ENCODE peak calls at places on chromosomes 2 and 18, in five cellular contexts. G, E, I, U and A are unnamed samples.
A peak's percentile ranks its signal among the peaks of the same experiment; 100 is the strongest.

GRCh38 chr18:37668971-37669747 is 103.6 kb upstream of the CELF4 start:
- DNase-seq in G (no peak), E (no peak), I (no peak), U (no peak), A (no peak)

GRCh38 chr18:60232541-60232940 is 140.0 kb downstream of the MC4R start:
- DNase-seq in G (peak; percentile 56), E (no peak), I (no peak), U (no peak), A (no peak)

GRCh38 chr2:8645176-8645831 is 36.6 kb upstream of the ID2 start:
- DNase-seq in G (no peak), E (no peak), I (no peak), U (no peak), A (no peak)

GRCh38 chr2:67446504-67446911 is 49.4 kb downstream of the ETAA1 start:
- DNase-seq in G (no peak), E (no peak), I (no peak), U (peak; percentile 10), A (no peak)

GRCh38 chr18:56286775-56287174 is 351.6 kb downstream of the TXNL1 start:
- DNase-seq in G (no peak), E (peak; percentile 15), I (no peak), U (no peak), A (no peak)

GRCh38 chr2:67215214-67215613 is 181.9 kb upstream of the ETAA1 start:
- DNase-seq in G (no peak), E (peak; percentile 49), I (peak; percentile 50), U (peak; percentile 92), A (peak; percentile 2)

GRCh38 chr2:233821709-233822100 is 32.6 kb downstream of the HJURP start:
- DNase-seq in G (no peak), E (no peak), I (no peak), U (no peak), A (no peak)

GRCh38 chr2:33791625-33792024 is 192.5 kb upstream of the FAM98A start:
- DNase-seq in G (no peak), E (peak; percentile 74), I (no peak), U (no peak), A (no peak)

GRCh38 chr2:189782221-189782671 is 1.9 kb downstream of the ORMDL1 start:
- DNase-seq in G (no peak), E (no peak), I (no peak), U (no peak), A (no peak)

GRCh38 chr2:164510895-164511294 is 110.4 kb downstream of the GRB14 start:
- DNase-seq in G (no peak), E (no peak), I (no peak), U (no peak), A (no peak)

GRCh38 chr2:10889741-10890215 is 22.0 kb upstream of the KCNF1 start:
- DNase-seq in G (no peak), E (no peak), I (no peak), U (no peak), A (no peak)

GRCh38 chr2:18959952-18960717 is 370.8 kb upstream of the NT5C1B start:
- DNase-seq in G (no peak), E (no peak), I (no peak), U (no peak), A (no peak)

GRCh38 chr18:75475228-75475627 is 47.7 kb upstream of the SMIM21 start:
- DNase-seq in G (no peak), E (peak; percentile 56), I (no peak), U (no peak), A (no peak)

GRCh38 chr2:120379916-120380893 is 34.3 kb downstream of the INHBB start:
- DNase-seq in G (no peak), E (no peak), I (no peak), U (peak; percentile 49), A (no peak)

GRCh38 chr2:152566728-152567069 is 150.6 kb downstream of the PRPF40A start:
- DNase-seq in G (no peak), E (no peak), I (no peak), U (no peak), A (no peak)

GRCh38 chr2:75087726-75088125 is 111.6 kb downstream of the TACR1 start:
- DNase-seq in G (no peak), E (no peak), I (no peak), U (no peak), A (no peak)

GRCh38 chr2:10267036-10267435 is 35.7 kb upstream of the HPCAL1 start:
- DNase-seq in G (no peak), E (no peak), I (no peak), U (no peak), A (no peak)

GRCh38 chr2:47617028-47617427 is 165.9 kb upstream of the MSH6 start:
- DNase-seq in G (no peak), E (no peak), I (no peak), U (no peak), A (no peak)

GRCh38 chr2:239178484-239178883 is 222.3 kb downstream of the HDAC4 start:
- DNase-seq in G (no peak), E (no peak), I (no peak), U (no peak), A (no peak)

GRCh38 chr2:234669611-234670010 is 172.7 kb upstream of the ARL4C start:
- DNase-seq in G (no peak), E (no peak), I (no peak), U (peak; percentile 45), A (no peak)

GRCh38 chr18:14997367-14997766 is 249.4 kb downstream of the ANKRD30B start:
- DNase-seq in G (no peak), E (no peak), I (no peak), U (no peak), A (no peak)

GRCh38 chr18:77015176-77015575 is 117.4 kb downstream of the MBP start:
- DNase-seq in G (no peak), E (no peak), I (no peak), U (no peak), A (no peak)

GRCh38 chr18:58911241-58911640 is 46.6 kb downstream of the ZNF532 start:
- DNase-seq in G (no peak), E (no peak), I (no peak), U (no peak), A (no peak)

GRCh38 chr2:60215295-60215990 is 338.0 kb downstream of the BCL11A start:
- DNase-seq in G (no peak), E (no peak), I (peak; percentile 2), U (peak; percentile 78), A (no peak)

GRCh38 chr2:232028631-232029030 is 67.1 kb downstream of the DIS3L2 start:
- DNase-seq in G (no peak), E (peak; percentile 14), I (no peak), U (no peak), A (no peak)

GRCh38 chr2:113888641-113889470 is 1.0 kb upstream of the ACTR3 start:
- DNase-seq in G (no peak), E (no peak), I (no peak), U (peak; percentile 59), A (no peak)

GRCh38 chr2:39394427-39395002 is 42.6 kb downstream of the MAP4K3 start:
- DNase-seq in G (no peak), E (no peak), I (no peak), U (no peak), A (no peak)

GRCh38 chr18:23143871-23144270 is 8.6 kb downstream of the CABLES1 start:
- DNase-seq in G (no peak), E (no peak), I (no peak), U (no peak), A (no peak)

GRCh38 chr2:138335036-138335435 is 166.5 kb upstream of the SPOPL start:
- DNase-seq in G (no peak), E (no peak), I (no peak), U (no peak), A (no peak)

GRCh38 chr2:55901322-55901721 is 22.3 kb downstream of the EFEMP1 start:
- DNase-seq in G (peak; percentile 63), E (peak; percentile 35), I (no peak), U (no peak), A (no peak)

GRCh38 chr18:45554070-45554767 is 61.1 kb upstream of the SLC14A2 start:
- DNase-seq in G (no peak), E (no peak), I (no peak), U (no peak), A (no peak)

GRCh38 chr18:32918692-32919250 is 145.9 kb upstream of the KLHL14 start:
- DNase-seq in G (no peak), E (no peak), I (no peak), U (no peak), A (no peak)

GRCh38 chr2:172375247-172375646 is 52.1 kb upstream of the ITGA6 start:
- DNase-seq in G (no peak), E (no peak), I (no peak), U (no peak), A (no peak)

GRCh38 chr2:33511141-33511540 is 34.7 kb downstream of the RASGRP3 start:
- DNase-seq in G (no peak), E (no peak), I (no peak), U (no peak), A (no peak)

GRCh38 chr2:44751754-44752479 is 189.6 kb upstream of the SIX3 start:
- DNase-seq in G (no peak), E (no peak), I (peak; percentile 60), U (no peak), A (no peak)

GRCh38 chr2:75561566-75562512 is 1.1 kb upstream of the EVA1A start:
- DNase-seq in G (no peak), E (no peak), I (no peak), U (no peak), A (no peak)

GRCh38 chr2:230847883-230848388 is 16.8 kb upstream of the ITM2C start:
- DNase-seq in G (peak; percentile 56), E (peak; percentile 91), I (no peak), U (peak; percentile 90), A (peak; percentile 91)